ENCODE peak calls at places on chromosomes 1 and 21, in seven cellular contexts. One of them, this sample, is unnamed.

GRCh38 chr1:228902781-228903572 is 167.7 kb downstream of the RHOU start:
- DNase-seq in activated CD4-positive, alpha-beta T cell treated with anti-CD3 and anti-CD28 coated beads for 24 hours: no peak
- DNase-seq in stimulated activated CD8-positive, alpha-beta memory T cell treated with anti-CD3 and anti-CD28 coated beads, Interleukin-15, amount 100 ng/mL, for 4 hours: no peak
- DNase-seq in amniotic stem cell: peak; percentile 88
- DNase-seq in tibial artery: peak; percentile 93
- DNase-seq in transverse colon: peak; percentile 85
- DNase-seq in DMS53: peak; percentile 79
- DNase-seq in this sample: peak; percentile 93

GRCh38 chr21:35833991-35834390 is 226.3 kb downstream of the SETD4 start:
- DNase-seq in transverse colon: no peak
- DNase-seq in tibial artery: no peak
- DNase-seq in activated CD4-positive, alpha-beta T cell treated with anti-CD3 and anti-CD28 coated beads for 24 hours: no peak
- DNase-seq in amniotic stem cell: no peak
- DNase-seq in stimulated activated CD8-positive, alpha-beta memory T cell treated with anti-CD3 and anti-CD28 coated beads, Interleukin-15, amount 100 ng/mL, for 4 hours: no peak
- DNase-seq in DMS53: no peak
- DNase-seq in this sample: no peak

GRCh38 chr1:178594133-178594532 is 81.2 kb downstream of the TEX35 start:
- DNase-seq in transverse colon: no peak
- DNase-seq in activated CD4-positive, alpha-beta T cell treated with anti-CD3 and anti-CD28 coated beads for 24 hours: no peak
- DNase-seq in tibial artery: no peak
- DNase-seq in DMS53: no peak
- DNase-seq in amniotic stem cell: no peak
- DNase-seq in stimulated activated CD8-positive, alpha-beta memory T cell treated with anti-CD3 and anti-CD28 coated beads, Interleukin-15, amount 100 ng/mL, for 4 hours: no peak
- DNase-seq in this sample: no peak

GRCh38 chr1:52032124-52032784 is 1.4 kb downstream of the KTI12 start:
- DNase-seq in amniotic stem cell: no peak
- DNase-seq in stimulated activated CD8-positive, alpha-beta memory T cell treated with anti-CD3 and anti-CD28 coated beads, Interleukin-15, amount 100 ng/mL, for 4 hours: no peak
- DNase-seq in tibial artery: no peak
- DNase-seq in DMS53: no peak
- DNase-seq in transverse colon: no peak
- DNase-seq in activated CD4-positive, alpha-beta T cell treated with anti-CD3 and anti-CD28 coated beads for 24 hours: no peak
- DNase-seq in this sample: no peak

GRCh38 chr21:27057997-27058396 is 91.1 kb upstream of the ADAMTS5 start:
- DNase-seq in amniotic stem cell: no peak
- DNase-seq in tibial artery: no peak
- DNase-seq in stimulated activated CD8-positive, alpha-beta memory T cell treated with anti-CD3 and anti-CD28 coated beads, Interleukin-15, amount 100 ng/mL, for 4 hours: no peak
- DNase-seq in DMS53: no peak
- DNase-seq in activated CD4-positive, alpha-beta T cell treated with anti-CD3 and anti-CD28 coated beads for 24 hours: no peak
- DNase-seq in transverse colon: no peak
- DNase-seq in this sample: no peak

GRCh38 chr1:74767490-74767889 is 34.5 kb downstream of the TYW3 start:
- DNase-seq in tibial artery: no peak
- DNase-seq in DMS53: peak; percentile 60
- DNase-seq in activated CD4-positive, alpha-beta T cell treated with anti-CD3 and anti-CD28 coated beads for 24 hours: no peak
- DNase-seq in stimulated activated CD8-positive, alpha-beta memory T cell treated with anti-CD3 and anti-CD28 coated beads, Interleukin-15, amount 100 ng/mL, for 4 hours: no peak
- DNase-seq in transverse colon: no peak
- DNase-seq in amniotic stem cell: no peak
- DNase-seq in this sample: no peak

GRCh38 chr1:240987928-240988327 is 369.1 kb downstream of the RGS7 start:
- DNase-seq in DMS53: peak; percentile 90
- DNase-seq in stimulated activated CD8-positive, alpha-beta memory T cell treated with anti-CD3 and anti-CD28 coated beads, Interleukin-15, amount 100 ng/mL, for 4 hours: no peak
- DNase-seq in tibial artery: no peak
- DNase-seq in amniotic stem cell: no peak
- DNase-seq in transverse colon: no peak
- DNase-seq in activated CD4-positive, alpha-beta T cell treated with anti-CD3 and anti-CD28 coated beads for 24 hours: no peak
- DNase-seq in this sample: no peak

GRCh38 chr1:86247553-86248279 is 91.1 kb upstream of the COL24A1 start:
- DNase-seq in amniotic stem cell: peak; percentile 59
- DNase-seq in transverse colon: no peak
- DNase-seq in DMS53: no peak
- DNase-seq in tibial artery: no peak
- DNase-seq in activated CD4-positive, alpha-beta T cell treated with anti-CD3 and anti-CD28 coated beads for 24 hours: no peak
- DNase-seq in stimulated activated CD8-positive, alpha-beta memory T cell treated with anti-CD3 and anti-CD28 coated beads, Interleukin-15, amount 100 ng/mL, for 4 hours: no peak
- DNase-seq in this sample: no peak

GRCh38 chr1:103266036-103266435 is 157.7 kb upstream of the COL11A1 start:
- DNase-seq in activated CD4-positive, alpha-beta T cell treated with anti-CD3 and anti-CD28 coated beads for 24 hours: no peak
- DNase-seq in DMS53: no peak
- DNase-seq in stimulated activated CD8-positive, alpha-beta memory T cell treated with anti-CD3 and anti-CD28 coated beads, Interleukin-15, amount 100 ng/mL, for 4 hours: no peak
- DNase-seq in transverse colon: no peak
- DNase-seq in amniotic stem cell: no peak
- DNase-seq in tibial artery: no peak
- DNase-seq in this sample: no peak

GRCh38 chr1:209742409-209743144 is 13.3 kb upstream of the TRAF3IP3 start:
- DNase-seq in tibial artery: no peak
- DNase-seq in amniotic stem cell: no peak
- DNase-seq in stimulated activated CD8-positive, alpha-beta memory T cell treated with anti-CD3 and anti-CD28 coated beads, Interleukin-15, amount 100 ng/mL, for 4 hours: no peak
- DNase-seq in activated CD4-positive, alpha-beta T cell treated with anti-CD3 and anti-CD28 coated beads for 24 hours: no peak
- DNase-seq in transverse colon: no peak
- DNase-seq in DMS53: no peak
- DNase-seq in this sample: no peak

GRCh38 chr21:33230518-33231324 is 983 bp downstream of the IFNAR2 start:
- DNase-seq in stimulated activated CD8-positive, alpha-beta memory T cell treated with anti-CD3 and anti-CD28 coated beads, Interleukin-15, amount 100 ng/mL, for 4 hours: no peak
- DNase-seq in DMS53: peak; percentile 43
- DNase-seq in transverse colon: peak; percentile 66
- DNase-seq in amniotic stem cell: no peak
- DNase-seq in tibial artery: peak; percentile 22
- DNase-seq in activated CD4-positive, alpha-beta T cell treated with anti-CD3 and anti-CD28 coated beads for 24 hours: no peak
- DNase-seq in this sample: peak; percentile 28

GRCh38 chr1:225426395-225427248 is 1.2 kb downstream of the LBR start:
- DNase-seq in transverse colon: peak; percentile 53
- DNase-seq in activated CD4-positive, alpha-beta T cell treated with anti-CD3 and anti-CD28 coated beads for 24 hours: peak; percentile 20
- DNase-seq in stimulated activated CD8-positive, alpha-beta memory T cell treated with anti-CD3 and anti-CD28 coated beads, Interleukin-15, amount 100 ng/mL, for 4 hours: no peak
- DNase-seq in DMS53: peak; percentile 50
- DNase-seq in amniotic stem cell: no peak
- DNase-seq in tibial artery: no peak
- DNase-seq in this sample: no peak

GRCh38 chr1:215710340-215710971 is 143.4 kb downstream of the KCTD3 start:
- DNase-seq in tibial artery: no peak
- DNase-seq in activated CD4-positive, alpha-beta T cell treated with anti-CD3 and anti-CD28 coated beads for 24 hours: no peak
- DNase-seq in amniotic stem cell: peak; percentile 23
- DNase-seq in stimulated activated CD8-positive, alpha-beta memory T cell treated with anti-CD3 and anti-CD28 coated beads, Interleukin-15, amount 100 ng/mL, for 4 hours: no peak
- DNase-seq in transverse colon: no peak
- DNase-seq in DMS53: peak; percentile 93
- DNase-seq in this sample: no peak

GRCh38 chr1:232620356-232620841 is 9.5 kb downstream of the SIPA1L2 start:
- DNase-seq in stimulated activated CD8-positive, alpha-beta memory T cell treated with anti-CD3 and anti-CD28 coated beads, Interleukin-15, amount 100 ng/mL, for 4 hours: no peak
- DNase-seq in amniotic stem cell: no peak
- DNase-seq in activated CD4-positive, alpha-beta T cell treated with anti-CD3 and anti-CD28 coated beads for 24 hours: no peak
- DNase-seq in transverse colon: peak; percentile 66
- DNase-seq in tibial artery: peak; percentile 41
- DNase-seq in DMS53: peak; percentile 42
- DNase-seq in this sample: no peak

GRCh38 chr1:64933296-64934070 is 32.9 kb downstream of the JAK1 start:
- DNase-seq in DMS53: no peak
- DNase-seq in transverse colon: no peak
- DNase-seq in stimulated activated CD8-positive, alpha-beta memory T cell treated with anti-CD3 and anti-CD28 coated beads, Interleukin-15, amount 100 ng/mL, for 4 hours: no peak
- DNase-seq in tibial artery: peak; percentile 63
- DNase-seq in amniotic stem cell: peak; percentile 77
- DNase-seq in activated CD4-positive, alpha-beta T cell treated with anti-CD3 and anti-CD28 coated beads for 24 hours: no peak
- DNase-seq in this sample: peak; percentile 98

GRCh38 chr1:187893471-187893870 is 1064.7 kb downstream of the PLA2G4A start:
- DNase-seq in transverse colon: no peak
- DNase-seq in stimulated activated CD8-positive, alpha-beta memory T cell treated with anti-CD3 and anti-CD28 coated beads, Interleukin-15, amount 100 ng/mL, for 4 hours: no peak
- DNase-seq in activated CD4-positive, alpha-beta T cell treated with anti-CD3 and anti-CD28 coated beads for 24 hours: no peak
- DNase-seq in DMS53: no peak
- DNase-seq in amniotic stem cell: no peak
- DNase-seq in tibial artery: no peak
- DNase-seq in this sample: no peak

GRCh38 chr1:907611-908451 is 15.9 kb upstream of the SAMD11 start:
- DNase-seq in amniotic stem cell: no peak
- DNase-seq in transverse colon: peak; percentile 4
- DNase-seq in tibial artery: no peak
- DNase-seq in activated CD4-positive, alpha-beta T cell treated with anti-CD3 and anti-CD28 coated beads for 24 hours: no peak
- DNase-seq in stimulated activated CD8-positive, alpha-beta memory T cell treated with anti-CD3 and anti-CD28 coated beads, Interleukin-15, amount 100 ng/mL, for 4 hours: no peak
- DNase-seq in DMS53: no peak
- DNase-seq in this sample: no peak

GRCh38 chr21:29146726-29147125 is 16.3 kb downstream of the MAP3K7CL start:
- DNase-seq in DMS53: no peak
- DNase-seq in amniotic stem cell: no peak
- DNase-seq in transverse colon: no peak
- DNase-seq in tibial artery: no peak
- DNase-seq in stimulated activated CD8-positive, alpha-beta memory T cell treated with anti-CD3 and anti-CD28 coated beads, Interleukin-15, amount 100 ng/mL, for 4 hours: no peak
- DNase-seq in activated CD4-positive, alpha-beta T cell treated with anti-CD3 and anti-CD28 coated beads for 24 hours: no peak
- DNase-seq in this sample: no peak

This sample was measured in GM04503.